ENCODE peak calls at places on chromosomes 13 and 19, in five cellular contexts. D, P, S, B and R are unnamed samples.

GRCh38 chr13:38202730-38203129 is 146.9 kb upstream of the UFM1 start:
- DNase-seq in S (no peak), D (no peak), B (no peak), P (no peak), R (no peak)

GRCh38 chr13:113917523-113918371 is 53.9 kb upstream of the GAS6 start:
- DNase-seq in P (no peak), S (no peak), B (no peak), D (no peak), R (no peak)

GRCh38 chr19:18020212-18021067 is 12.5 kb downstream of the ARRDC2 start:
- DNase-seq in D (no peak), S (peak; percentile 51), B (no peak), P (no peak), R (no peak)

GRCh38 chr13:109146912-109147624 is 517.7 kb downstream of the MYO16 start:
- DNase-seq in D (peak; percentile 91), B (no peak), P (no peak), S (no peak), R (no peak)

GRCh38 chr13:40189885-40190655 is 476.4 kb downstream of the FOXO1 start:
- DNase-seq in B (no peak), S (no peak), P (no peak), D (no peak), R (no peak)

GRCh38 chr13:40599146-40599545 is 67.3 kb downstream of the FOXO1 start:
- DNase-seq in S (no peak), B (no peak), D (no peak), P (no peak), R (no peak)

GRCh38 chr13:44004881-44005280 is 125.2 kb downstream of the LACC1 start:
- DNase-seq in S (no peak), B (no peak), P (no peak), D (no peak), R (no peak)

GRCh38 chr13:43364210-43365041 is 341.0 kb downstream of the DNAJC15 start:
- DNase-seq in D (no peak), S (no peak), B (no peak), P (no peak), R (no peak)

GRCh38 chr19:29290853-29291252 is 77.9 kb upstream of the UQCRFS1 start:
- DNase-seq in P (no peak), D (no peak), S (no peak), B (no peak), R (no peak)

GRCh38 chr13:33351324-33351723 is 65.8 kb upstream of the STARD13 start:
- DNase-seq in P (no peak), D (peak; percentile 25), S (no peak), B (no peak), R (no peak)

GRCh38 chr13:72677431-72677830 is 50.0 kb downstream of the MZT1 start:
- DNase-seq in B (no peak), D (no peak), P (no peak), S (no peak), R (no peak)

GRCh38 chr19:11539495-11540365 is 1.1 kb downstream of the CNN1 start:
- DNase-seq in S (no peak), P (no peak), B (no peak), D (no peak), R (peak; percentile 88)

GRCh38 chr19:16389848-16390247 is 65.2 kb downstream of the KLF2 start:
- DNase-seq in D (no peak), P (no peak), B (no peak), S (no peak), R (no peak)

GRCh38 chr19:45097776-45098520 is 5.0 kb downstream of the PPP1R37 start:
- DNase-seq in D (peak; percentile 83), P (no peak), S (peak; percentile 90), B (no peak), R (peak; percentile 68)

GRCh38 chr13:49292742-49293498 is 45.2 kb downstream of the CDADC1 start:
- DNase-seq in D (no peak), B (no peak), P (no peak), S (no peak), R (peak; percentile 17)

GRCh38 chr13:48526269-48526668 is 6.6 kb downstream of the RCBTB2 start:
- DNase-seq in P (no peak), S (no peak), D (no peak), B (no peak), R (no peak)

GRCh38 chr13:39784347-39784746 is 128.9 kb downstream of the COG6 start:
- DNase-seq in P (no peak), D (no peak), B (no peak), S (no peak), R (no peak)

GRCh38 chr13:109724603-109725002 is 61.8 kb downstream of the IRS2 start:
- DNase-seq in S (no peak), P (no peak), B (no peak), D (no peak), R (no peak)

GRCh38 chr19:9727644-9728043 is 40.9 kb downstream of the ZNF846 start:
- DNase-seq in P (no peak), D (no peak), B (no peak), S (no peak), R (no peak)

GRCh38 chr13:33087091-33087490 is 70.9 kb downstream of the KL start:
- DNase-seq in P (no peak), D (no peak), B (no peak), S (no peak), R (no peak)

GRCh38 chr13:31045621-31046081 is 113.2 kb downstream of the TEX26 start:
- DNase-seq in P (peak; percentile 37), S (peak; percentile 69), D (peak; percentile 90), B (no peak), R (peak; percentile 55)

GRCh38 chr19:35513231-35513974 is at the start of gene DMKN:
- DNase-seq in P (no peak), S (peak; percentile 22), B (no peak), D (no peak), R (peak; percentile 40)

GRCh38 chr13:101773062-101773461 is 320.6 kb downstream of the ITGBL1 start:
- DNase-seq in S (no peak), D (peak; percentile 2), P (no peak), B (no peak), R (no peak)

GRCh38 chr19:18049390-18049789 is 37.3 kb downstream of the IL12RB1 start:
- DNase-seq in D (no peak), B (no peak), S (no peak), P (no peak), R (no peak)

GRCh38 chr13:90321281-90321931 is 1026.1 kb upstream of the MIR17HG start:
- DNase-seq in P (no peak), B (no peak), S (no peak), D (no peak), R (no peak)

GRCh38 chr13:30576528-30576927 is 41.2 kb upstream of the USPL1 start:
- DNase-seq in S (peak; percentile 1), B (no peak), P (no peak), D (no peak), R (peak; percentile 47)

GRCh38 chr13:71316964-71317363 is 550.0 kb downstream of the DACH1 start:
- DNase-seq in S (no peak), D (no peak), P (no peak), B (no peak), R (no peak)

GRCh38 chr19:33621811-33622504 is at the start of gene CHST8:
- DNase-seq in P (no peak), D (no peak), B (no peak), S (no peak), R (peak; percentile 62)

GRCh38 chr13:45416521-45417125 is 1.6 kb downstream of the SLC25A30 start:
- DNase-seq in P (no peak), B (no peak), S (no peak), D (no peak), R (no peak)

GRCh38 chr13:34899888-34900287 is 42.2 kb upstream of the NBEA start:
- DNase-seq in B (no peak), D (no peak), P (no peak), S (no peak), R (no peak)

GRCh38 chr19:24000656-24001055 is 86.0 kb downstream of the ZNF726 start:
- DNase-seq in D (no peak), B (no peak), P (no peak), S (no peak), R (no peak)

GRCh38 chr13:32178763-32179162 is 136.4 kb downstream of the ZAR1L start:
- DNase-seq in S (no peak), B (no peak), D (no peak), P (no peak), R (no peak)

GRCh38 chr19:6108721-6109633 is 1.3 kb downstream of the RFX2 start:
- DNase-seq in B (no peak), D (peak; percentile 37), S (no peak), P (no peak), R (peak; percentile 37)
- TF ChIP-seq KDM1A in B (no peak), D (no peak), S (no peak), P (no peak), R (no peak)

GRCh38 chr19:49667473-49667872 is 1.7 kb downstream of the BCL2L12 start:
- DNase-seq in D (no peak), B (no peak), P (no peak), S (no peak), R (peak; percentile 31)

GRCh38 chr19:49676136-49676689 is 858 bp upstream of the PRMT1 start:
- DNase-seq in P (peak; percentile 84), B (peak; percentile 82), D (peak; percentile 99), S (peak; percentile 80), R (peak; percentile 94)

GRCh38 chr19:49676690-49677231 is 310 bp upstream of the PRMT1 start:
- DNase-seq in B (peak; percentile 100), S (peak; percentile 99), D (peak; percentile 100), P (peak; percentile 99), R (peak; percentile 91)

GRCh38 chr19:49669511-49669910 is 3.8 kb downstream of the BCL2L12 start:
- DNase-seq in P (no peak), S (no peak), B (no peak), D (no peak), R (no peak)

GRCh38 chr19:49672131-49672919 is 4.7 kb upstream of the PRMT1 start:
- DNase-seq in P (no peak), D (peak; percentile 87), S (peak; percentile 92), B (peak; percentile 74), R (peak; percentile 71)
- TF ChIP-seq KDM1A in P (no peak), D (no peak), S (peak; percentile 38), B (peak; percentile 25), R (no peak)

DNA sequence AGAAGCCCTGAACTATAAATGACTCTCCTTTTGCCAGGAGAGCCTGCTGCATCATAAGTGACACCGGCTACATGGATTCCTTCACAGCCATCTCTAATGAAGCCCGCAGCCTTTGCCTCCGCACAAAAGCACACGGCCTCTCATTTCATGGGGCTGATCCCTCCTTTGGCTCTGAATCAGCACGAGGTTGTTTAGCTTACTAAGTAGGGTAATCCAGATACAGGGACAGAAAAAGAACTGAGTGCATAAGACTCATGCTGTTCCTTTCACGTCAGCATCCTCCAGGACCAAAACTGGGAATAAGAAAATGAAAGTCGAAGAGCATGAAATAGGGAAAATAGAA is 136.3 kb downstream of the DCT start:
- DNase-seq in S (no peak), D (no peak), B (no peak), P (no peak), R (no peak)
- TF ChIP-seq KDM1A in S (no peak), D (no peak), B (no peak), P (no peak), R (no peak)

DNA sequence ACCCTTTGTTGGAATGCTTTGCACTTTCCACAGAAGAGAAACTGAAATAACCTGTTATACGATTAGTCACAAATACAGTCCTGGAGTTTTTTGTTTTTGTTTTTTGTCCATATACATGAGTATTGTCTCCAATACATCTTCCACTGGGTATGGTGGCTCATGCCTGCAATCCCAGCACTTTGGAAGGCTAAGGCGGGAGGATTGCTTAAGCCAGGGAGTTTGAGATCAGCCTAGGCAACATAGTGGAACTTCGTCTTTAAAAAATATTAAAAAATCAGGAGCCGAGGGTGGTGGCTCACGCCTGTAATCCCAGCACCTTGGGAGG is 25.0 kb downstream of the AP2S1 start:
- DNase-seq in S (no peak), B (no peak), D (no peak), P (no peak), R (no peak)
- TF ChIP-seq KDM1A in S (no peak), B (no peak), D (no peak), P (no peak), R (no peak)